ENCODE peak calls at places on chromosome 14, in ten cellular contexts. D is psoas muscle, T is right cardiac atrium, I is cardiac muscle cell, Z is heart right ventricle, M is body of pancreas, G is uterus, E is fibroblast of lung, J is pancreas, O is A673. Y is an unnamed sample.

GRCh38 chr14:97010491-97011160 is 213.4 kb downstream of the VRK1 start:
- DNase-seq in T (no peak), I (no peak), D (no peak), O (peak; percentile 12), E (no peak), M (no peak), Z (no peak), J (no peak), G (no peak), Y (no peak)

GRCh38 chr14:99468081-99468480 is 12.6 kb downstream of the SETD3 start:
- DNase-seq in G (no peak), I (no peak), T (no peak), O (no peak), D (no peak), M (no peak), J (no peak), E (no peak), Z (no peak), Y (no peak)

GRCh38 chr14:65817011-65817410 is 404.5 kb downstream of the FUT8 start:
- DNase-seq in Z (no peak), J (no peak), T (no peak), D (no peak), I (no peak), O (no peak), E (no peak), G (no peak), M (no peak), Y (no peak)

GRCh38 chr14:86086962-86087361 is 557.0 kb downstream of the FLRT2 start:
- DNase-seq in G (no peak), Z (no peak), D (no peak), I (no peak), O (peak; percentile 3), J (no peak), T (no peak), E (no peak), M (no peak), Y (no peak)

GRCh38 chr14:23056257-23056955 is 914 bp downstream of the CDH24 start:
- DNase-seq in T (peak; percentile 77), I (peak; percentile 70), E (peak; percentile 53), D (peak; percentile 82), O (peak; percentile 89), G (peak; percentile 57), M (peak; percentile 75), Z (peak; percentile 60), J (peak; percentile 87), Y (peak; percentile 74)

GRCh38 chr14:33986804-33987203 is 35.9 kb upstream of the EGLN3 start:
- DNase-seq in I (peak; percentile 91), T (no peak), J (no peak), D (no peak), E (peak; percentile 65), O (peak; percentile 22), G (peak; percentile 39), M (no peak), Z (no peak), Y (no peak)

GRCh38 chr14:97266653-97267052 is 469.5 kb downstream of the VRK1 start:
- DNase-seq in O (peak; percentile 60), I (no peak), Z (no peak), T (no peak), J (no peak), M (no peak), E (no peak), D (no peak), G (no peak), Y (no peak)

GRCh38 chr14:96863327-96863985 is 66.3 kb downstream of the VRK1 start:
- DNase-seq in M (no peak), Z (no peak), E (no peak), T (no peak), G (no peak), D (no peak), J (no peak), O (peak; percentile 43), I (peak; percentile 25), Y (no peak)

GRCh38 chr14:100178691-100179090 is 19.2 kb upstream of the DEGS2 start:
- DNase-seq in Z (no peak), D (no peak), E (no peak), M (no peak), G (no peak), T (no peak), J (peak; percentile 23), O (no peak), I (no peak), Y (no peak)

GRCh38 chr14:100033347-100034052 is 31.7 kb upstream of the EVL start:
- DNase-seq in D (no peak), J (no peak), I (no peak), T (no peak), Z (no peak), M (no peak), O (no peak), G (no peak), E (no peak), Y (no peak)

GRCh38 chr14:106508216-106508615 is 981.8 kb downstream of the TMEM121 start:
- DNase-seq in T (no peak), Z (no peak), M (no peak), J (no peak), D (no peak), E (no peak), G (no peak), O (peak; percentile 40), I (no peak), Y (no peak)

GRCh38 chr14:51862171-51862838 is 1.9 kb downstream of the GNG2 start:
- DNase-seq in Z (no peak), I (peak; percentile 26), O (no peak), D (no peak), J (no peak), M (no peak), G (no peak), E (peak; percentile 40), T (no peak), Y (no peak)
- H3K4me1 ChIP-seq in Z (no peaks in the 10 kb centered on the region), I (peaks cover 7% of the 10 kb centered on the region), O (peaks cover 13% of the 10 kb centered on the region), D (no peaks in the 10 kb centered on the region), J (peaks cover 6% of the 10 kb centered on the region), M (peaks cover 13% of the 10 kb centered on the region), G (no peaks in the 10 kb centered on the region), E (peaks cover 15% of the 10 kb centered on the region), T (no peaks in the 10 kb centered on the region), Y (no peaks in the 10 kb centered on the region)

GRCh38 chr14:102419716-102420115 is 57.0 kb downstream of the TECPR2 start:
- DNase-seq in D (no peak), O (no peak), E (no peak), G (no peak), M (no peak), Z (no peak), J (no peak), T (no peak), I (no peak), Y (no peak)
- H3K27me3 ChIP-seq in D (no peaks in the 10 kb centered on the region), O (no peaks in the 10 kb centered on the region), E (no peaks in the 10 kb centered on the region), G (no peaks in the 10 kb centered on the region), M (no peaks in the 10 kb centered on the region), Z (no peaks in the 10 kb centered on the region), J (no peaks in the 10 kb centered on the region), T (no peaks in the 10 kb centered on the region), I (no peaks in the 10 kb centered on the region), Y (no peaks in the 10 kb centered on the region)

DNA sequence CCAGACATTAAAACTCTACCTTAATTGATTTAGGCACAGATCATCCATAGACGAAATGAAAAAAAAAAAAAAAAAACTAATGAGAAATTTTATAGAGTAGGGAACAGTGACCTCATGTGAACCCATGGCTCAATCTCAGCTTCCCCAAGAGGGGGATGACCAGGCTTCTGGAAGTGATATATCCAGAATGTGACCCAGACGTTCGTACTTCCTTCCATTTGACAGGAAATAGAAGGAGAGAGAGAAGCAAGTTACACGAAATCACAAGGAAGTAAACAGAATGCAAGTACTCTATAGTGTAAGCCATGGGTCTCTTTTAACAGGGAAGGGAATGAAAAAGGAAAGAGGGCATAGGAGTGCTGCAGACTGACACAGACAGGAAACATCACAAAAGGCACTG is 10.1 kb downstream of the FOXN3 start:
- DNase-seq in Z (no peak), J (no peak), T (no peak), I (peak; percentile 35), O (no peak), M (no peak), D (no peak), E (peak; percentile 19), G (no peak), Y (no peak)
- H3K4me1 ChIP-seq in Z (peaks cover 44% of the 10 kb centered on the region), J (peaks cover 15% of the 10 kb centered on the region), T (peaks cover 20% of the 10 kb centered on the region), I (no peaks in the 10 kb centered on the region), O (no peaks in the 10 kb centered on the region), M (peaks cover 38% of the 10 kb centered on the region), D (peaks cover 52% of the 10 kb centered on the region), E (no peaks in the 10 kb centered on the region), G (no peaks in the 10 kb centered on the region), Y (peaks cover 4% of the 10 kb centered on the region)

DNA sequence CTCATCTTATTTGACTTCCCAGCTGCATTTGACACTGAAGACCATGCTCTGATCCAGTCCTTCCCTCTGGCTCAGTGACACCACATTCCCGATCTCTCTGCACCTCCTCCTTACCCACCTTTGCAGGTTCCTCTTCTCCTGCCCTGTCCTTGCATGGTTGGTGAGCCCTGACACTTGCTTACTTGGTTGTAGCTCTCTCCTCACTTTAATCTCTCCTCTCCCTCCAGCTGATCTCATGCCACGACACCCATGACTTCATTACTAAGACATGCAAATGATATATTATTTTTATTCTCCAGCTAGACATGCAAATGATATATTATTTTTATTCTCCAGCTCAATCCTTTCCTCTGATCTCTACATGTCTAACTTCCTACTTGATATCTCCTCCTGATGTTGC is at the start of gene SERPINA9:
- DNase-seq in E (no peak), M (no peak), Z (no peak), T (no peak), D (no peak), G (no peak), J (no peak), O (no peak), I (no peak), Y (no peak)
- H3K27me3 ChIP-seq in E (no peaks in the 10 kb centered on the region), M (no peaks in the 10 kb centered on the region), Z (peaks cover 33% of the 10 kb centered on the region), T (no peaks in the 10 kb centered on the region), D (peaks cover 3% of the 10 kb centered on the region), G (no peaks in the 10 kb centered on the region), J (no peaks in the 10 kb centered on the region), O (peaks cover 26% of the 10 kb centered on the region), I (no peaks in the 10 kb centered on the region), Y (no peaks in the 10 kb centered on the region)

GRCh38 chr14:49970474-49971147 is 77.7 kb downstream of the ARF6 start:
- DNase-seq in T (no peak), J (no peak), D (no peak), E (peak; percentile 86), M (no peak), G (no peak), I (peak; percentile 94), O (peak; percentile 33), Z (no peak), Y (no peak)
- H3K4me1 ChIP-seq in T (peaks cover 4% of the 10 kb centered on the region), J (peaks cover 47% of the 10 kb centered on the region), D (peaks cover 33% of the 10 kb centered on the region), E (peaks cover 35% of the 10 kb centered on the region), M (peaks cover 49% of the 10 kb centered on the region), G (peaks cover 4% of the 10 kb centered on the region), I (peaks cover 24% of the 10 kb centered on the region), O (peaks cover 30% of the 10 kb centered on the region), Z (peaks cover 28% of the 10 kb centered on the region), Y (peaks cover 6% of the 10 kb centered on the region)

Y was measured in aorta.